ENCODE peak calls at places on chromosomes 16 and 17, in four cellular contexts. V is GM12864, W is cardiac fibroblast, O is coronary artery. C is an unnamed sample.

GRCh38 chr17:77841742-77842141 is 116.8 kb upstream of the TNRC6C start:
- DNase-seq in V (no peak), O (no peak), W (no peak), C (no peak)

GRCh38 chr17:64081802-64082799 is 47.8 kb downstream of the ERN1 start:
- DNase-seq in W (peak), V (peak), O (no peak), C (no peak)

GRCh38 chr17:73089918-73090317 is 2.6 kb downstream of the SLC39A11 start:
- DNase-seq in W (no peak), O (no peak), V (no peak), C (no peak)

GRCh38 chr16:85395913-85396878 is 216.9 kb upstream of the GSE1 start:
- DNase-seq in V (no peak), W (peak), O (no peak), C (no peak)

GRCh38 chr17:35491417-35491816 is 42.9 kb upstream of the SLFN13 start:
- DNase-seq in V (no peak), O (no peak), W (no peak), C (no peak)

GRCh38 chr16:8721693-8722348 is 47.4 kb downstream of the ABAT start:
- DNase-seq in V (no peak), W (no peak), O (no peak), C (no peak)

GRCh38 chr17:50785942-50786570 is 18.7 kb upstream of the ANKRD40CL start:
- DNase-seq in V (no peak), W (peak), O (no peak), C (no peak)

GRCh38 chr17:77466140-77466539 is 325.4 kb downstream of the SEC14L1 start:
- DNase-seq in O (no peak), W (no peak), V (no peak), C (no peak)

GRCh38 chr17:39627170-39627716 is 491 bp downstream of the PPP1R1B start:
- DNase-seq in V (no peak), O (no peak), W (no peak), C (no peak)

GRCh38 chr17:39627717-39628516 is 1.2 kb downstream of the PPP1R1B start:
- DNase-seq in W (no peak), V (no peak), O (no peak), C (peak)

GRCh38 chr17:39626671-39627169 is at the start of gene PPP1R1B:
- DNase-seq in V (no peak), O (no peak), W (no peak), C (peak)

GRCh38 chr17:39625198-39625769 is 1.5 kb upstream of the PPP1R1B start:
- DNase-seq in V (no peak), W (peak), O (no peak), C (no peak)

DNA sequence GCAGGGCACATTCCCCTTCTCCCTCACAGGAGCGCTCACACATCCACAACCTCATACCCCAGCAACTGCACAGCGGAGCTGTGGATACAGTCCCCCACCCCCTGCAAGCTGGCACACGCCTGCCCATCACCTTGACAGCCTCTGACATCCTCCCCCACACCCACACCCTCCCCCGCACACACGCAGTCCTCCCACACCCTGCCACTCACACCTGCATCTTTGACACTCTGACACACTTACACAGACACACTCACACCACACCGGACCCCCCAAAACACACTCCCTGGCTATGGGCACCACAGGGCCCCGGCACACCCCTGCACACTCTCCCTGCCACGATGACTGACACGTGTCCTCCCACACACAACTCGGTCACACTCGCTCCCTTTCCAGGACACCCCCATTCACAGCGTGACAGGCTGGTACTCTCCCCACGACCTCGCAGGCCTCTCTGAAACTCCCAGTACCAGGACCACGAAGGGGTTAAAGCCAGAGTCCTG is 531 bp upstream of the PPP1R1B start:
- DNase-seq in V (no peak), W (no peak), O (no peak), C (no peak)
- H3K4me3 ChIP-seq in V (no peak), W (no peak), O (peak), C (peak)

GRCh38 chr16:81790772-81791171 is 11.7 kb downstream of the PLCG2 start:
- DNase-seq in V (no peak), O (no peak), W (no peak), C (no peak)
- H3K4me3 ChIP-seq in V (no peak), O (no peak), W (no peak), C (no peak)

GRCh38 chr17:45771473-45771959 is 12.6 kb upstream of the CRHR1 start:
- DNase-seq in O (no peak), W (no peak), V (no peak), C (no peak)
- H3K4me3 ChIP-seq in O (no peak), W (no peak), V (no peak), C (no peak)

GRCh38 chr17:79951361-79952264 is 84.1 kb downstream of the TBC1D16 start:
- DNase-seq in W (peak), O (peak), V (no peak), C (peak)
- H3K4me3 ChIP-seq in W (no peak), O (peak), V (no peak), C (no peak)

GRCh38 chr17:74458835-74459234 is 7.6 kb upstream of the CD300A start:
- DNase-seq in W (no peak), V (no peak), O (no peak), C (no peak)

GRCh38 chr17:74455025-74455585 is 11.3 kb upstream of the CD300A start:
- DNase-seq in O (no peak), V (no peak), W (no peak), C (no peak)

GRCh38 chr17:74459622-74460021 is 6.8 kb upstream of the CD300A start:
- DNase-seq in V (no peak), O (no peak), W (no peak), C (no peak)

GRCh38 chr17:74457146-74457819 is 9.2 kb upstream of the CD300A start:
- DNase-seq in O (peak), V (no peak), W (peak), C (peak)

GRCh38 chr17:74457820-74458166 is 8.6 kb upstream of the CD300A start:
- DNase-seq in V (no peak), O (no peak), W (no peak), C (no peak)
- H3K4me3 ChIP-seq in V (no peak), O (peak), W (no peak), C (no peak)

GRCh38 chr17:16398270-16399267 is 16.8 kb upstream of the TRPV2 start:
- DNase-seq in W (no peak), O (no peak), V (no peak), C (no peak)
- H3K4me3 ChIP-seq in W (no peak), O (no peak), V (no peak), C (no peak)

GRCh38 chr16:56938664-56939513 is 6.9 kb downstream of the HERPUD1 start:
- DNase-seq in W (no peak), O (no peak), V (no peak), C (peak)
- H3K4me3 ChIP-seq in W (no peak), O (no peak), V (no peak), C (no peak)

GRCh38 chr17:1039511-1040215 is 42.7 kb downstream of the TIMM22 start:
- DNase-seq in W (peak), V (no peak), O (no peak), C (no peak)
- H3K4me3 ChIP-seq in W (no peak), V (no peak), O (peak), C (no peak)

GRCh38 chr17:43175213-43176118 is 4.5 kb downstream of the NBR1 start:
- DNase-seq in O (no peak), W (peak), V (no peak), C (no peak)
- H3K4me3 ChIP-seq in O (peak), W (no peak), V (no peak), C (no peak)

GRCh38 chr17:59331129-59331928 is at the start of gene YPEL2:
- DNase-seq in O (peak), V (peak), W (peak), C (peak)

GRCh38 chr17:59329558-59330313 is 1.7 kb upstream of the YPEL2 start:
- DNase-seq in O (peak), W (peak), V (peak), C (peak)

GRCh38 chr17:59328534-59329095 is 2.8 kb upstream of the YPEL2 start:
- DNase-seq in O (no peak), V (no peak), W (no peak), C (no peak)

GRCh38 chr17:59331929-59332889 is 754 bp downstream of the YPEL2 start:
- DNase-seq in V (no peak), O (peak), W (peak), C (peak)

DNA sequence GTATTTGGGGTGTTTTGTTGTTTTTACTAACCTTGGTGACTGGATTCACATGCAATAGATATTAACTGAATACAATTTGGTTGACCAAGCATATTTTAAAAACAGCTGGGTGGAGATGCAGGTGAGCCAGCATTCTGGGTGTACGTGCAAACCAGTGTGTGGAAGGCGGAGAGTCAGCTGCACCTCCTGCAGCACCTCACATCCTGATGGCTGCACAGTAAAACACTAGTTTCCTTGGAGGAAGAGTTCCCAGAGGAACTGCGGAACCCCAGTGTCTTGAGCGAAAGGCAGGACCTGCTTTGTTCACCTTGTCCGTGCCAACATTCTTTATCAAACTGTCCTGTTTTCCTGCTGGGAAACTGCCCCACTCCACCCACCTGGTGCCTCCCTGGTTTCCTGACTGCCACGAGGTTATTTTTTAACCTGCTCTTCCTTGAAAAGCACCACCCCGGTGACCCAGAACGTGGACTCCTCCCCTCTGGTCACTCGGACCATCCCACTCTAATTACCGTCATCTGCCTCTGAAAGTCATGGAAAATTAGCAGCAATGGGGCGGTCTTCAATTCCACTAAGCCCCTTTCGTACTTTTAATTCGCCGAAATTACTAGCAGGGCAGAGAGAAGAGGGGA is 1.0 kb upstream of the YPEL2 start:
- DNase-seq in O (peak), V (no peak), W (no peak), C (peak)
- H3K4me3 ChIP-seq in O (peak), V (no peak), W (no peak), C (peak)

C was measured in Peyer's patch.